ENCODE peak calls at places on chromosomes 12 and 14, in seven cellular contexts. M is A673; J is stimulated activated CD4-positive, alpha-beta T cell treated with anti-CD3 and anti-CD28 coated beads, Interleukin-12 subunit alpha, Interleukin-12 subunit beta, amount 100 ng/mL, for 48 hours; S is GM04504; P is neuronal stem cell; V is M059J; N is GM12865. U is an unnamed sample.

GRCh38 chr12:131836193-131836592 is 8.0 kb downstream of the MMP17 start:
- DNase-seq in P (no peak), M (no peak), S (no peak), V (no peak), J (no peak), N (no peak), U (no peak)

GRCh38 chr12:124836759-124837158 is 26.9 kb downstream of the SCARB1 start:
- DNase-seq in V (no peak), S (no peak), P (no peak), J (no peak), M (no peak), N (no peak), U (no peak)

GRCh38 chr12:14482361-14482760 is 85.3 kb downstream of the PLBD1 start:
- DNase-seq in V (no peak), J (no peak), P (no peak), S (no peak), N (no peak), M (no peak), U (no peak)

GRCh38 chr12:121806556-121807308 is 2.9 kb downstream of the SETD1B start:
- DNase-seq in P (no peak), V (no peak), J (no peak), S (no peak), M (no peak), N (no peak), U (peak; percentile 70)

GRCh38 chr14:80356413-80356812 is 145.1 kb upstream of the DIO2 start:
- DNase-seq in P (no peak), V (peak; percentile 22), J (no peak), N (no peak), M (peak; percentile 19), S (no peak), U (no peak)

GRCh38 chr14:65732112-65732511 is 319.6 kb downstream of the FUT8 start:
- DNase-seq in M (no peak), J (peak; percentile 14), S (no peak), V (no peak), P (no peak), N (peak; percentile 71), U (no peak)

GRCh38 chr12:14621821-14622220 is 54.1 kb upstream of the PLBD1 start:
- DNase-seq in S (no peak), N (peak; percentile 82), P (no peak), V (no peak), M (no peak), J (no peak), U (no peak)

GRCh38 chr14:35369701-35370191 is 34.8 kb downstream of the NFKBIA start:
- DNase-seq in N (no peak), V (no peak), P (no peak), M (no peak), S (no peak), J (no peak), U (no peak)

GRCh38 chr14:61561657-61562276 is 133.5 kb upstream of the HIF1A start:
- DNase-seq in S (peak; percentile 97), N (no peak), J (no peak), V (peak; percentile 99), M (peak; percentile 23), P (no peak), U (no peak)

GRCh38 chr14:39102265-39102968 is 618 bp downstream of the SEC23A start:
- DNase-seq in S (peak; percentile 23), J (no peak), V (peak; percentile 60), N (no peak), P (no peak), M (peak; percentile 10), U (peak; percentile 30)

GRCh38 chr12:87756111-87756510 is 273.1 kb downstream of the C12orf50 start:
- DNase-seq in S (no peak), J (no peak), M (no peak), P (no peak), V (peak; percentile 99), N (no peak), U (no peak)

GRCh38 chr12:12683725-12684124 is 12.3 kb downstream of the GPR19 start:
- DNase-seq in V (no peak), J (no peak), S (no peak), M (no peak), P (no peak), N (no peak), U (no peak)

GRCh38 chr12:60921541-60921940 is 1325.7 kb downstream of the SLC16A7 start:
- DNase-seq in S (no peak), J (no peak), P (no peak), N (no peak), V (peak; percentile 0), M (no peak), U (no peak)

GRCh38 chr12:48815281-48816110 is 2.8 kb upstream of the CACNB3 start:
- DNase-seq in V (peak; percentile 82), S (peak; percentile 67), P (peak; percentile 68), M (peak; percentile 92), N (peak; percentile 62), J (peak; percentile 27), U (peak; percentile 91)

GRCh38 chr12:132290203-132290540 is 39.2 kb downstream of the GALNT9 start:
- DNase-seq in N (no peak), J (no peak), S (no peak), V (no peak), M (no peak), P (no peak), U (no peak)

GRCh38 chr12:6069452-6070093 is 54.9 kb downstream of the VWF start:
- DNase-seq in M (no peak), J (peak; percentile 20), S (peak; percentile 81), N (no peak), P (no peak), V (peak; percentile 82), U (no peak)